ENCODE peak calls at places on chromosome 22, in five cellular contexts. G is left ventricle myocardium inferior, C is heart left ventricle, S is IMR-90, E is psoas muscle. N is an unnamed sample.

GRCh38 chr22:27154717-27155116 is 497.3 kb downstream of the MIAT start:
- DNase-seq in S (no peak), E (no peak), G (no peak), C (no peak), N (no peak)

GRCh38 chr22:48299124-48299523 is 1528.5 kb downstream of the BRD1 start:
- DNase-seq in E (no peak), S (no peak), G (no peak), C (no peak), N (no peak)

GRCh38 chr22:38864361-38865191 is 7.4 kb downstream of the CBX6 start:
- DNase-seq in C (peak), E (peak), G (peak), S (no peak), N (no peak)

GRCh38 chr22:42967005-42967404 is 47.9 kb downstream of the PACSIN2 start:
- DNase-seq in E (no peak), S (no peak), G (no peak), C (no peak), N (no peak)

GRCh38 chr22:24433868-24434471 is 6.6 kb downstream of the ADORA2A start:
- DNase-seq in E (peak), C (peak), G (no peak), S (peak), N (no peak)

GRCh38 chr22:37154925-37155712 is 5.4 kb upstream of the IL2RB start:
- DNase-seq in E (no peak), S (no peak), G (no peak), C (no peak), N (no peak)

GRCh38 chr22:48554893-48555552 is 1272.7 kb downstream of the BRD1 start:
- DNase-seq in E (no peak), S (no peak), G (no peak), C (peak), N (no peak)

GRCh38 chr22:38027487-38027886 is 29.7 kb upstream of the PICK1 start:
- DNase-seq in E (no peak), S (no peak), C (no peak), G (no peak), N (no peak)

GRCh38 chr22:36900225-36900624 is 13.2 kb upstream of the CSF2RB start:
- DNase-seq in G (no peak), E (no peak), C (no peak), S (no peak), N (no peak)

GRCh38 chr22:33666661-33667619 is 253.3 kb downstream of the LARGE1 start:
- DNase-seq in C (no peak), E (no peak), G (no peak), S (no peak), N (no peak)

GRCh38 chr22:28438183-28438778 is 241.4 kb downstream of the TTC28 start:
- DNase-seq in C (no peak), G (no peak), E (no peak), S (no peak), N (no peak)

GRCh38 chr22:28441720-28442263 is 237.8 kb downstream of the TTC28 start:
- DNase-seq in E (no peak), S (no peak), C (no peak), G (no peak), N (no peak)

GRCh38 chr22:28442951-28443876 is 236.4 kb downstream of the TTC28 start:
- DNase-seq in G (peak), C (peak), E (peak), S (peak), N (no peak)

GRCh38 chr22:28442264-28442950 is 237.2 kb downstream of the TTC28 start:
- DNase-seq in C (peak), S (peak), E (peak), G (peak), N (no peak)

GRCh38 chr22:28440517-28441366 is 238.9 kb downstream of the TTC28 start:
- DNase-seq in E (no peak), G (no peak), S (peak), C (no peak), N (no peak)
- H3K4me3 ChIP-seq in E (peak), G (peak), S (no peak), C (peak), N (no peak)

GRCh38 chr22:20509344-20510047 is 2.1 kb downstream of the MED15 start:
- DNase-seq in G (peak), C (no peak), S (peak), E (peak), N (peak)
- H3K4me3 ChIP-seq in G (peak), C (peak), S (peak), E (peak), N (peak)

DNA sequence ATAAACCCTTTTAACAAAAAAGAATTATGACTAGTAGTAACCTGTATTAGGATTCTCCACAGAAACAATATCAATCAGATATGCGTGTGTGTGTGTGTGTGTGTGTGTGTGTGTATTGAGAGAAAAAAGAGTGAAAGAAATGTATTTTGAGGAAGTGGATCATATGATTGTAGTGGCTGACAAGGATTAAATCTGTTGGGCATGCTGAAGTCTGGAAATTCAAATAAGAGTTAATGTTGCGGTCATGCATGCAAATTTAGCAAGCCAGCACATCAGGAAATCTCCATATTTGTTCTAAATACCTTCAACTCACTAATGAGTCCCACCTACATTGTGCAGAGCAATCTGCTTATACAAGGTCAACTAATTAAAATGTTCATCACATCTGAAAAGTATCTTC is 46.8 kb upstream of the IGLL5 start:
- DNase-seq in G (no peak), C (no peak), S (no peak), E (no peak), N (no peak)
- H3K4me3 ChIP-seq in G (no peak), C (no peak), S (no peak), E (no peak), N (no peak)

GRCh38 chr22:50626314-50626855 is 1.6 kb downstream of the ARSA start:
- DNase-seq in E (no peak), C (no peak), G (no peak), S (no peak), N (no peak)

GRCh38 chr22:50627914-50628542 is at the start of gene ARSA:
- DNase-seq in E (peak), S (peak), C (peak), G (peak), N (peak)

GRCh38 chr22:50625568-50626313 is 2.2 kb downstream of the ARSA start:
- DNase-seq in E (peak), C (no peak), G (no peak), S (no peak), N (no peak)

GRCh38 chr22:50627452-50627913 is 469 bp downstream of the ARSA start:
- DNase-seq in G (no peak), S (no peak), E (no peak), C (no peak), N (no peak)

DNA sequence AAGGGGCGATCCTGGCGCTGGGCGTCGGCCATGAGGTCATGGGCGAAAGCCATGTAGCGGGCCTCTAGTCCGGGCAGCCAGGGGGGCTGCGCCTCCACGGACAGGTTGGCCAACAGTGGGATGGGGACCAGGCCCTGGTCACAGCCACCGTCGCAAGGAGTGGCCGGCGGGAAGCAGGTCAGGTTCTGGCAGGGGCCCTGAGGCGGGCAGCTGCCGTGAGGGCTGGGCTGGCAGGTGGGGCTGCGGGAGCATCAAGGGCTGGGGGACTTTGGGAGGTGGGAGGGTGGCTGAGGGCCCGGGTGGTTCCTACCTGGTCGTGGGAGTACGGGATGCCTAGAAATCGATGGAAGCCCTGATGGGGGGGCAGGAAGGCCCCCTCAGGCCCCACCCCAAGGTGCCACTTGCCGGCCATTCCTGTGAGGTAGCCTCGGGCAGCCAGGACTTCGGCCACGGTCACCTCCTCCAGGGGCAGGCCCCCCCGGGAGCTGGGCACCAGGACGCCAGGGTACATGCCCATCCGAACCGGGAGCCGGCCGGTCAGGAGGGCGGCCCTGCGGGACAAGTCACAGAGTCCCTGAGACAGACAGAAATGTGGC is 998 bp downstream of the ARSA start:
- DNase-seq in S (no peak), E (peak), G (no peak), C (no peak), N (no peak)
- H3K4me3 ChIP-seq in S (peak), E (peak), G (peak), C (peak), N (peak)

N was measured in skeletal muscle cell.